ENCODE peak calls at places on chromosomes 7 and 10, in four cellular contexts. One of them, this sample, is unnamed.
A peak's percentile ranks its signal among the peaks of the same experiment; 100 is the strongest.

GRCh38 chr10:49179699-49180511 is 8.3 kb downstream of the TMEM273 start:
- DNase-seq in stimulated activated CD4-positive, alpha-beta T cell treated with anti-CD3 and anti-CD28 coated beads, Interleukin-4, amount 100 ng/mL, for 4 hours: no peak
- DNase-seq in NT2/D1: no peak
- DNase-seq in AML-193: no peak
- DNase-seq in this sample: no peak

GRCh38 chr10:95268438-95268837 is 22.4 kb downstream of the PDLIM1 start:
- DNase-seq in stimulated activated CD4-positive, alpha-beta T cell treated with anti-CD3 and anti-CD28 coated beads, Interleukin-4, amount 100 ng/mL, for 4 hours: no peak
- DNase-seq in NT2/D1: no peak
- DNase-seq in AML-193: no peak
- DNase-seq in this sample: peak; percentile 69

GRCh38 chr10:79627075-79627474 is 16.3 kb downstream of the SFTPA1 start:
- DNase-seq in stimulated activated CD4-positive, alpha-beta T cell treated with anti-CD3 and anti-CD28 coated beads, Interleukin-4, amount 100 ng/mL, for 4 hours: no peak
- DNase-seq in NT2/D1: no peak
- DNase-seq in AML-193: no peak
- DNase-seq in this sample: no peak

GRCh38 chr10:33509231-33509871 is 174.9 kb upstream of the NRP1 start:
- DNase-seq in stimulated activated CD4-positive, alpha-beta T cell treated with anti-CD3 and anti-CD28 coated beads, Interleukin-4, amount 100 ng/mL, for 4 hours: no peak
- DNase-seq in NT2/D1: no peak
- DNase-seq in AML-193: peak; percentile 75
- DNase-seq in this sample: peak; percentile 78

GRCh38 chr7:32501522-32501921 is 6.2 kb downstream of the AVL9 start:
- DNase-seq in stimulated activated CD4-positive, alpha-beta T cell treated with anti-CD3 and anti-CD28 coated beads, Interleukin-4, amount 100 ng/mL, for 4 hours: no peak
- DNase-seq in NT2/D1: no peak
- DNase-seq in AML-193: no peak
- DNase-seq in this sample: no peak

GRCh38 chr7:22255342-22255741 is 101.6 kb downstream of the RAPGEF5 start:
- DNase-seq in stimulated activated CD4-positive, alpha-beta T cell treated with anti-CD3 and anti-CD28 coated beads, Interleukin-4, amount 100 ng/mL, for 4 hours: no peak
- DNase-seq in NT2/D1: no peak
- DNase-seq in AML-193: no peak
- DNase-seq in this sample: no peak

GRCh38 chr7:19692111-19692828 is 16.6 kb downstream of the POLR1F start:
- DNase-seq in stimulated activated CD4-positive, alpha-beta T cell treated with anti-CD3 and anti-CD28 coated beads, Interleukin-4, amount 100 ng/mL, for 4 hours: no peak
- DNase-seq in NT2/D1: no peak
- DNase-seq in AML-193: no peak
- DNase-seq in this sample: no peak

GRCh38 chr7:5177060-5177459 is 13.0 kb upstream of the WIPI2 start:
- DNase-seq in stimulated activated CD4-positive, alpha-beta T cell treated with anti-CD3 and anti-CD28 coated beads, Interleukin-4, amount 100 ng/mL, for 4 hours: no peak
- DNase-seq in NT2/D1: no peak
- DNase-seq in AML-193: no peak
- DNase-seq in this sample: no peak

GRCh38 chr7:25913574-25914224 is 238.3 kb upstream of the NFE2L3 start:
- DNase-seq in stimulated activated CD4-positive, alpha-beta T cell treated with anti-CD3 and anti-CD28 coated beads, Interleukin-4, amount 100 ng/mL, for 4 hours: no peak
- DNase-seq in NT2/D1: no peak
- DNase-seq in AML-193: no peak
- DNase-seq in this sample: no peak

This sample was measured in smooth muscle cell of the brain vasculature.